ENCODE peak calls at places on chromosomes 16 and 17, in eight cellular contexts. S is chondrocyte; X is dorsolateral prefrontal cortex; M is NCI-H1092; J is CD8-positive, alpha-beta T cell; D is EL; P is T-helper 1 cell; C is IMR-90. O is an unnamed sample.

GRCh38 chr17:34242553-34242952 is 12.5 kb upstream of the CCL2 start:
- DNase-seq in J (no peak), X (no peak), D (no peak), P (no peak), C (no peak), S (no peak), M (no peak), O (peak; percentile 49)

GRCh38 chr17:35804658-35805192 is 4.6 kb upstream of the TAF15 start:
- DNase-seq in P (peak; percentile 84), X (no peak), J (peak; percentile 29), M (peak; percentile 79), D (peak; percentile 88), C (peak; percentile 92), S (no peak), O (peak; percentile 92)

GRCh38 chr17:32152130-32152529 is 9.8 kb downstream of the RHOT1 start:
- DNase-seq in J (no peak), D (no peak), X (no peak), M (no peak), S (no peak), C (no peak), P (no peak), O (no peak)

GRCh38 chr17:19646788-19647696 is 1.5 kb upstream of the ALDH3A2 start:
- DNase-seq in M (no peak), S (no peak), P (peak; percentile 11), C (no peak), D (peak; percentile 43), X (no peak), J (no peak), O (no peak)

GRCh38 chr17:1830288-1830687 is 483 bp downstream of the RPA1 start:
- DNase-seq in D (peak; percentile 28), P (peak; percentile 30), X (no peak), C (no peak), S (no peak), M (no peak), J (peak; percentile 13), O (peak; percentile 58)

GRCh38 chr16:69309316-69309715 is 1.8 kb upstream of the VPS4A start:
- DNase-seq in S (peak; percentile 66), P (no peak), X (no peak), D (no peak), M (no peak), J (no peak), C (no peak), O (no peak)

GRCh38 chr16:86668136-86668535 is 89.8 kb downstream of the FOXL1 start:
- DNase-seq in D (peak; percentile 55), P (no peak), J (no peak), X (no peak), S (no peak), M (no peak), C (peak; percentile 77), O (no peak)

GRCh38 chr16:84868829-84869457 is 49.2 kb downstream of the CRISPLD2 start:
- DNase-seq in S (no peak), C (no peak), M (peak; percentile 53), P (no peak), J (no peak), D (no peak), X (no peak), O (no peak)